ENCODE peak calls at places on chromosomes 3 and 15, in eight cellular contexts. J is T1000; A is SW 1271; M is stimulated activated CD8-positive, alpha-beta memory T cell treated with anti-CD3 and anti-CD28 coated beads, Interleukin-7, amount 100 ng/mL, for 48 hours; N is HT1080; B is GM12865; F is activated naive CD4-positive, alpha-beta T cell treated with anti-CD3 and anti-CD28 coated beads, Interleukin-2, amount 10 ng/mL, durations not matched to agents 7 days and 5 days; U is naive thymus-derived CD8-positive, alpha-beta T cell. O is an unnamed sample.

GRCh38 chr3:184039414-184039813 is 7.9 kb downstream of the HTR3D start:
- DNase-seq in J (no peak), A (no peak), M (no peak), N (no peak), B (no peak), F (no peak), U (no peak), O (no peak)

GRCh38 chr3:42702066-42702951 is at the start of gene HHATL:
- DNase-seq in J (no peak), A (no peak), M (no peak), N (no peak), B (no peak), F (peak; percentile 10), U (no peak), O (no peak)

GRCh38 chr15:47820780-47821319 is 103.5 kb downstream of the SEMA6D start:
- DNase-seq in J (no peak), A (no peak), M (no peak), N (no peak), B (peak; percentile 23), F (no peak), U (no peak), O (no peak)

GRCh38 chr3:17292556-17292955 is 407.8 kb downstream of the PLCL2 start:
- DNase-seq in J (no peak), A (no peak), M (no peak), N (no peak), B (no peak), F (no peak), U (no peak), O (no peak)

GRCh38 chr3:17638351-17638750 is 104.1 kb downstream of the TBC1D5 start:
- DNase-seq in J (no peak), A (no peak), M (no peak), N (no peak), B (no peak), F (no peak), U (no peak), O (no peak)

GRCh38 chr3:98573231-98573728 is 20.1 kb downstream of the CPOX start:
- DNase-seq in J (no peak), A (no peak), M (no peak), N (peak; percentile 41), B (peak; percentile 70), F (no peak), U (no peak), O (no peak)

GRCh38 chr3:13114811-13115615 is 41.8 kb upstream of the IQSEC1 start:
- DNase-seq in J (no peak), A (no peak), M (no peak), N (no peak), B (no peak), F (peak; percentile 7), U (no peak), O (no peak)

GRCh38 chr15:49686626-49687025 is 65.8 kb downstream of the DTWD1 start:
- DNase-seq in J (no peak), A (no peak), M (no peak), N (peak; percentile 47), B (no peak), F (no peak), U (no peak), O (no peak)

GRCh38 chr15:100207053-100207452 is 134.7 kb downstream of the ADAMTS17 start:
- DNase-seq in J (no peak), A (no peak), M (no peak), N (no peak), B (no peak), F (no peak), U (no peak), O (no peak)

GRCh38 chr3:40546811-40547210 is 22.1 kb downstream of the ZNF621 start:
- DNase-seq in J (no peak), A (no peak), M (no peak), N (peak; percentile 71), B (no peak), F (no peak), U (no peak), O (no peak)

GRCh38 chr3:147411235-147411607 is 2.1 kb downstream of the ZIC1 start:
- DNase-seq in J (no peak), A (no peak), M (no peak), N (no peak), B (no peak), F (no peak), U (no peak), O (no peak)

GRCh38 chr3:112628038-112628437 is 12.9 kb downstream of the CCDC80 start:
- DNase-seq in J (no peak), A (no peak), M (no peak), N (no peak), B (no peak), F (no peak), U (no peak), O (no peak)

GRCh38 chr15:71103102-71103676 is 12.1 kb upstream of the THSD4 start:
- DNase-seq in J (no peak), A (no peak), M (no peak), N (peak; percentile 51), B (peak; percentile 80), F (no peak), U (no peak), O (peak; percentile 71)

GRCh38 chr3:187518207-187518606 is 150.0 kb downstream of the RTP4 start:
- DNase-seq in J (no peak), A (no peak), M (no peak), N (no peak), B (no peak), F (no peak), U (no peak), O (no peak)

GRCh38 chr3:105957722-105958121 is 88.9 kb upstream of the CBLB start:
- DNase-seq in J (no peak), A (no peak), M (no peak), N (no peak), B (no peak), F (no peak), U (no peak), O (no peak)

GRCh38 chr3:113151475-113152031 is 59.8 kb upstream of the BOC start:
- DNase-seq in J (no peak), A (no peak), M (no peak), N (peak; percentile 32), B (no peak), F (no peak), U (no peak), O (no peak)

GRCh38 chr3:124850633-124851032 is 36.5 kb downstream of the ITGB5 start:
- DNase-seq in J (no peak), A (no peak), M (no peak), N (no peak), B (no peak), F (no peak), U (no peak), O (no peak)

GRCh38 chr3:117563063-117563462 is 853.5 kb downstream of the TUSC7 start:
- DNase-seq in J (no peak), A (no peak), M (no peak), N (no peak), B (no peak), F (no peak), U (no peak), O (no peak)

GRCh38 chr3:4416427-4416826 is 50.6 kb downstream of the SUMF1 start:
- DNase-seq in J (no peak), A (no peak), M (no peak), N (no peak), B (no peak), F (no peak), U (no peak), O (no peak)

GRCh38 chr15:48352474-48353072 is 21.3 kb downstream of the DUT start:
- DNase-seq in J (peak; percentile 5), A (no peak), M (peak; percentile 20), N (peak; percentile 55), B (peak; percentile 79), F (peak; percentile 71), U (peak; percentile 39), O (peak; percentile 81)

GRCh38 chr15:48794697-48795134 is 16.2 kb downstream of the CEP152 start:
- DNase-seq in J (no peak), A (no peak), M (no peak), N (no peak), B (peak; percentile 72), F (no peak), U (no peak), O (peak; percentile 53)

GRCh38 chr3:112973325-112974177 is 1.4 kb downstream of the CD200R1 start:
- DNase-seq in J (no peak), A (no peak), M (peak; percentile 55), N (no peak), B (peak; percentile 78), F (peak; percentile 62), U (no peak), O (no peak)

GRCh38 chr3:99634881-99635280 is 3.5 kb upstream of the COL8A1 start:
- DNase-seq in J (no peak), A (no peak), M (no peak), N (peak; percentile 66), B (no peak), F (no peak), U (no peak), O (no peak)

GRCh38 chr15:25469377-25469776 is 30.6 kb upstream of the UBE3A start:
- DNase-seq in J (no peak), A (no peak), M (no peak), N (peak; percentile 77), B (no peak), F (no peak), U (no peak), O (peak; percentile 48)

O was measured in LoVo.